ENCODE peak calls at places on chromosome 7, in ten cellular contexts. P is transverse colon, Z is upper lobe of left lung, T is HepG2, N is SK-N-SH, C is sigmoid colon, F is GM12878, V is K562, L is stomach, S is H1. W is an unnamed sample.

GRCh38 chr7:144731661-144732060 is 104.2 kb downstream of the TPK1 start:
- DNase-seq in V (no peak), C (no peak), F (no peak), L (no peak), N (no peak), S (no peak), P (no peak), T (no peak), Z (no peak), W (no peak)

GRCh38 chr7:107660381-107661080 is at the start of gene SLC26A4:
- DNase-seq in Z (no peak), L (no peak), F (no peak), S (peak), P (no peak), V (no peak), C (no peak), T (no peak), N (peak), W (no peak)

GRCh38 chr7:111682576-111683372 is 120.5 kb upstream of the IMMP2L start:
- DNase-seq in F (no peak), S (no peak), P (no peak), L (no peak), N (peak), Z (no peak), C (no peak), V (no peak), T (no peak), W (no peak)

GRCh38 chr7:80362677-80363076 is 149.2 kb downstream of the GNAT3 start:
- DNase-seq in V (no peak), P (no peak), T (no peak), Z (no peak), L (no peak), N (no peak), S (no peak), C (no peak), F (no peak), W (no peak)

GRCh38 chr7:131302876-131303707 is 24.6 kb upstream of the MKLN1 start:
- DNase-seq in C (no peak), P (peak), Z (peak), S (no peak), L (peak), F (no peak), V (no peak), T (peak), N (no peak), W (no peak)

GRCh38 chr7:157318015-157318706 is 18.6 kb upstream of the DNAJB6 start:
- DNase-seq in F (no peak), Z (peak), S (no peak), V (no peak), P (peak), C (no peak), L (peak), T (no peak), N (no peak), W (no peak)

GRCh38 chr7:93575555-93576397 is 1.3 kb upstream of the CALCR start:
- DNase-seq in N (peak), F (no peak), S (peak), L (no peak), V (no peak), T (no peak), Z (no peak), C (no peak), P (no peak), W (no peak)

GRCh38 chr7:120583835-120584586 is 273.9 kb downstream of the TSPAN12 start:
- DNase-seq in T (no peak), V (no peak), F (no peak), Z (no peak), P (no peak), S (no peak), N (no peak), L (no peak), C (no peak), W (no peak)

GRCh38 chr7:108284349-108285017 is 154.3 kb upstream of the LAMB4 start:
- DNase-seq in N (no peak), V (no peak), L (no peak), F (no peak), S (no peak), P (no peak), Z (no peak), C (no peak), T (no peak), W (no peak)

GRCh38 chr7:44971991-44972441 is 6.8 kb downstream of the MYO1G start:
- DNase-seq in T (peak), V (no peak), S (no peak), C (peak), P (no peak), Z (peak), N (no peak), F (no peak), L (no peak), W (no peak)

GRCh38 chr7:110075450-110075849 is 1015.5 kb upstream of the LRRN3 start:
- DNase-seq in C (no peak), P (no peak), L (no peak), F (no peak), T (no peak), N (no peak), Z (no peak), S (no peak), V (no peak), W (no peak)

GRCh38 chr7:44267719-44268413 is 57.5 kb downstream of the CAMK2B start:
- DNase-seq in F (no peak), C (no peak), T (no peak), Z (no peak), P (no peak), V (no peak), S (no peak), L (no peak), N (peak), W (no peak)

GRCh38 chr7:3957735-3958491 is 656.9 kb downstream of the SDK1 start:
- DNase-seq in C (no peak), S (no peak), F (peak), Z (no peak), N (no peak), L (no peak), P (no peak), V (no peak), T (no peak), W (no peak)

GRCh38 chr7:157650801-157651200 is 314.0 kb downstream of the DNAJB6 start:
- DNase-seq in V (no peak), L (no peak), P (no peak), N (no peak), C (no peak), S (no peak), F (no peak), T (no peak), Z (no peak), W (no peak)

GRCh38 chr7:132435016-132435990 is 141.0 kb downstream of the PLXNA4 start:
- DNase-seq in F (no peak), L (no peak), T (no peak), S (no peak), V (no peak), N (peak), P (no peak), C (no peak), Z (no peak), W (no peak)

GRCh38 chr7:123622660-123623386 is 21.2 kb downstream of the ASB15 start:
- DNase-seq in L (no peak), S (no peak), P (peak), V (no peak), N (no peak), F (no peak), T (peak), C (no peak), Z (no peak), W (no peak)

GRCh38 chr7:15801565-15801964 is 115.1 kb upstream of the MEOX2 start:
- DNase-seq in V (no peak), L (no peak), S (no peak), C (peak), F (no peak), N (no peak), Z (no peak), T (no peak), P (no peak), W (no peak)

GRCh38 chr7:80726731-80727130 is 88.3 kb downstream of the CD36 start:
- DNase-seq in T (no peak), S (no peak), V (no peak), C (no peak), Z (no peak), N (no peak), F (peak), P (no peak), L (no peak), W (no peak)

GRCh38 chr7:29254663-29255062 is 60.1 kb downstream of the CHN2 start:
- DNase-seq in S (no peak), C (no peak), T (no peak), F (no peak), N (no peak), Z (no peak), L (no peak), V (no peak), P (no peak), W (no peak)

GRCh38 chr7:141202540-141202939 is 128.7 kb downstream of the TMEM178B start:
- DNase-seq in V (no peak), Z (no peak), P (no peak), F (no peak), N (no peak), C (no peak), S (no peak), T (no peak), L (no peak), W (no peak)

GRCh38 chr7:25359471-25360059 is 131.3 kb upstream of the NPVF start:
- DNase-seq in Z (no peak), P (no peak), L (no peak), T (no peak), C (no peak), N (peak), V (no peak), F (no peak), S (no peak), W (no peak)

GRCh38 chr7:139725077-139725476 is 52.7 kb downstream of the HIPK2 start:
- DNase-seq in P (peak), C (no peak), V (no peak), L (no peak), S (no peak), Z (peak), N (no peak), T (no peak), F (peak), W (no peak)

GRCh38 chr7:157267956-157268355 is 68.8 kb upstream of the DNAJB6 start:
- DNase-seq in P (no peak), N (no peak), V (no peak), Z (no peak), S (no peak), T (no peak), L (no peak), F (no peak), C (peak), W (no peak)

GRCh38 chr7:2405601-2406345 is 2.4 kb downstream of the CHST12 start:
- DNase-seq in S (no peak), T (no peak), P (peak), N (no peak), F (peak), V (no peak), C (no peak), L (no peak), Z (no peak), W (no peak)

GRCh38 chr7:102933763-102934162 is 21.0 kb downstream of the LRRC17 start:
- DNase-seq in P (peak), F (no peak), C (peak), T (no peak), N (peak), V (no peak), Z (no peak), S (peak), L (peak), W (peak)

GRCh38 chr7:128410092-128410665 is 397 bp upstream of the IMPDH1 start:
- DNase-seq in S (no peak), C (peak), Z (peak), N (peak), V (peak), T (no peak), F (no peak), L (peak), P (peak), W (peak)

GRCh38 chr7:38880454-38880853 is 28.5 kb downstream of the VPS41 start:
- DNase-seq in N (no peak), C (no peak), S (no peak), L (no peak), P (no peak), V (no peak), T (no peak), F (no peak), Z (no peak), W (no peak)

GRCh38 chr7:77746824-77747165 is 50.5 kb downstream of the RSBN1L start:
- DNase-seq in V (no peak), N (no peak), P (no peak), S (no peak), F (no peak), Z (no peak), L (no peak), C (no peak), T (no peak), W (no peak)

GRCh38 chr7:74476546-74477095 is 22.9 kb downstream of the GTF2IRD1 start:
- DNase-seq in C (no peak), N (peak), F (no peak), L (no peak), V (no peak), P (no peak), T (no peak), S (no peak), Z (no peak), W (no peak)

GRCh38 chr7:101701153-101701794 is 72.2 kb upstream of the MYL10 start:
- DNase-seq in C (no peak), N (no peak), V (no peak), S (no peak), L (no peak), P (peak), Z (no peak), T (no peak), F (no peak), W (no peak)

GRCh38 chr7:148264933-148265557 is 325.5 kb upstream of the C7orf33 start:
- DNase-seq in N (peak), Z (no peak), L (no peak), P (no peak), S (no peak), C (no peak), T (peak), F (no peak), V (no peak), W (no peak)

GRCh38 chr7:44387427-44387826 is 62.0 kb upstream of the CAMK2B start:
- DNase-seq in S (no peak), T (no peak), N (no peak), P (no peak), L (peak), V (no peak), C (no peak), F (no peak), Z (no peak), W (no peak)

GRCh38 chr7:17599733-17600685 is 301.6 kb downstream of the AHR start:
- DNase-seq in T (peak), F (no peak), L (no peak), N (no peak), Z (no peak), P (no peak), C (no peak), V (no peak), S (no peak), W (no peak)

GRCh38 chr7:108345710-108346336 is 110.4 kb downstream of the NRCAM start:
- DNase-seq in S (no peak), L (no peak), V (no peak), C (no peak), Z (no peak), T (no peak), N (no peak), P (no peak), F (no peak), W (no peak)

GRCh38 chr7:118080947-118081346 is 103.0 kb upstream of the LSM8 start:
- DNase-seq in L (no peak), V (peak), S (no peak), T (no peak), P (no peak), F (peak), N (no peak), Z (no peak), C (no peak), W (no peak)

GRCh38 chr7:38424750-38425463 is 151.5 kb upstream of the TARP start:
- DNase-seq in V (no peak), S (no peak), C (no peak), N (no peak), F (no peak), P (no peak), T (no peak), Z (no peak), L (no peak), W (no peak)

GRCh38 chr7:115191506-115191905 is 269.6 kb downstream of the MDFIC start:
- DNase-seq in N (no peak), T (no peak), S (no peak), Z (no peak), V (no peak), L (no peak), P (no peak), C (no peak), F (no peak), W (no peak)

GRCh38 chr7:1706381-1706720 is 36.3 kb downstream of the ELFN1 start:
- DNase-seq in S (peak), V (no peak), L (peak), F (no peak), N (no peak), P (no peak), T (no peak), Z (no peak), C (no peak), W (peak)

DNA sequence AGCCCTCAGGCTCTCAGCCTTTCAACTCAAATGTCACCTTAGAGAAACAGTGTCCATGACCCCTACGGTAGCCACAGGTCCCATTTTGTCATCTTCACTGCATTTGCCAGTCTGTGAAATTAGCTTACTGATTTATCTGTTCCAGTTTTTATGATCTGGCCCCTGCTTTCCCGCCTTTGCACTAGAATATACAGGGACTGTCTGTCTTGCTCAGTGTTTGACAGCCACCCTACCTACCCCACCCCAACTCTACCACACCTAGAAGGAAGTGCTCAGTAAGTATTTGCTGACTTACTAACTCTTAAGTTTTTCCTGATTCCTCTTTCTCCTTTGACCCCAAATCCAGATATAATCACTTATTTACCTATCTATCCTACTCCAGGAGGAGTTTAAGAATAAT is 49.5 kb downstream of the CREB3L2 start:
- DNase-seq in T (no peak), Z (no peak), N (no peak), P (peak), C (no peak), L (no peak), S (no peak), F (no peak), V (no peak), W (no peak)
- H3K27ac ChIP-seq in T (peak), Z (peak), N (peak), P (peak), C (peak), L (peak), S (no peak), F (no peak), V (no peak), W (peak)

DNA sequence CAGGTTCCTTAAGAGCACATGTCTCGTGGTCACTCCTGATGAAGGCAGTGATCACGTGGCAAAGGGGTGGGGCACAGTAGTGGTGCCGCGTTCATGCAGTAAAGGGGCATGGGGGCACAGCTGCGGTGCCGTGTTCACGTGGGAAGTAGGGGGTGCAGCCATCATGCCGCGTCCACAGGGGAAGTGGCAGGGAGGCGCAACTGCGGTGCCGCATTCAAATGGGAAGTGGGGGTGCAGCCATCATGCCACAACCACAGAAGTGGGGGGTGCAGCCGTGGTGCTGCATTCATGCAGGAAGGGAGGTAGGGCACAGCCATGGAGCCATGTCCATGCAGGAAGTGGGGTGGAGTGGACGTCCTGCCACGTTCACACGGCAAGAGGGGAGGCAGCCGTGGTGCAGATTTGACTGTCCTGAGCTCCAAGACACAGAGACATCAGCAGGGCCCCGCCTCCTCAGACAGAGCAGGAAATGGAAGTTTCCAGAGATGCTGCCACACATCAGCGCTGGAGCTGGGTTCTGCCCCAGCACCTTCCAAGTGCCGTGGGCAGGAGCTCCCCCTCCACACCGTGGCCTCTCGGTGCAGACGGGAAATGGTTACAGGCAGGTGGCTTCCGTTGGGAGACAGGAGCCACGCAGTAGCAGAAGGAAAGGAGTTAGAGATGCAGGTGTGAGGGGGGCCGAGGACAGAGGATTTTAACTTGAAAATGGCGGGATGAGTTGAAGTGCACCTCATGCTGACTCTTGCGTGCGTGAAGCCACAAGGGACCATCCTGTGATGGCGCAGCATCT is 95.0 kb upstream of the DDC start:
- DNase-seq in S (peak), V (no peak), L (no peak), P (peak), N (no peak), F (no peak), Z (peak), T (no peak), C (no peak), W (no peak)
- TF ChIP-seq POLR2AphosphoS5 in S (no peak), V (no peak), L (no peak), P (no peak), N (no peak), F (no peak), Z (peak), T (no peak), C (no peak), W (no peak)

GRCh38 chr7:99622596-99622995 is 5.8 kb downstream of the ZSCAN25 start:
- DNase-seq in L (no peak), T (no peak), F (no peak), C (no peak), S (no peak), V (no peak), N (no peak), Z (no peak), P (no peak), W (no peak)

GRCh38 chr7:99623091-99623693 is 6.4 kb downstream of the ZSCAN25 start:
- DNase-seq in S (no peak), N (no peak), T (no peak), V (no peak), F (no peak), Z (no peak), L (no peak), P (no peak), C (no peak), W (no peak)

GRCh38 chr7:99625321-99625720 is 8.6 kb downstream of the ZSCAN25 start:
- DNase-seq in S (no peak), C (no peak), Z (no peak), P (no peak), F (no peak), V (no peak), L (no peak), T (no peak), N (no peak), W (no peak)

GRCh38 chr7:99624487-99624886 is 7.7 kb downstream of the ZSCAN25 start:
- DNase-seq in F (no peak), V (no peak), Z (no peak), P (peak), T (no peak), L (no peak), N (no peak), S (no peak), C (no peak), W (no peak)

GRCh38 chr7:99623702-99624447 is 7.1 kb downstream of the ZSCAN25 start:
- DNase-seq in C (no peak), S (no peak), P (no peak), L (no peak), Z (no peak), T (no peak), F (no peak), N (no peak), V (no peak), W (no peak)
- TF ChIP-seq EP300 in C (no peak), S (no peak), P (no peak), L (no peak), Z (no peak), T (no peak), F (no peak), N (no peak), V (no peak), W (no peak)

GRCh38 chr7:106615808-106616691 is 44.9 kb downstream of the CCDC71L start:
- DNase-seq in L (no peak), N (no peak), C (no peak), T (no peak), S (no peak), V (no peak), F (no peak), P (no peak), Z (no peak), W (no peak)

GRCh38 chr7:106618480-106618879 is 42.5 kb downstream of the CCDC71L start:
- DNase-seq in N (no peak), C (no peak), L (no peak), P (no peak), V (no peak), F (no peak), T (no peak), Z (no peak), S (no peak), W (no peak)

GRCh38 chr7:106619213-106619612 is 41.7 kb downstream of the CCDC71L start:
- DNase-seq in L (no peak), C (no peak), T (no peak), F (no peak), N (no peak), Z (no peak), P (no peak), V (no peak), S (no peak), W (no peak)

GRCh38 chr7:106616692-106617052 is 44.3 kb downstream of the CCDC71L start:
- DNase-seq in T (no peak), V (no peak), L (no peak), F (no peak), P (no peak), Z (no peak), N (no peak), S (no peak), C (no peak), W (no peak)

DNA sequence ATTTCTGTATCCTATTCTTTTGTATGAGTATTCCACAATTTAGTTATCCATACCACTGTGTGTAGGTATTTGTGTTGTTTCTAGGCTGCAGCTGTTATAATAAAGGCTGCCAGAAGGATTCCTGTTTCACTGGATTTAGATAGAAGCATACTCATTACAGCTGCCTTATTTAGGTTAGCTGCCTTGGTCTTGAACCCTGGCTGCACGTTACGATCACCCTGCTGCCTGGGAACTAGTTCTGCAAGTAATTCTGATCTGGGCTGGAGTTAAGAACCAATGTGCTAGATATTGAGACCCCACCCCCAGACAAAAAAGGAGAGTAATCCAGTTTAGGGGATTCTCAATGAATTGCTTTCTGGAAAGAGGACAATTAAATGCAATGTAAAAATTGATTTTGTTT is 43.1 kb downstream of the CCDC71L start:
- DNase-seq in S (no peak), F (no peak), Z (no peak), C (no peak), T (no peak), V (no peak), L (no peak), P (no peak), N (no peak), W (no peak)
- H3K27ac ChIP-seq in S (no peak), F (no peak), Z (no peak), C (no peak), T (no peak), V (no peak), L (no peak), P (no peak), N (no peak), W (no peak)

W was measured in suprapubic skin.